ENCODE peak calls at places on chromosomes 2 and 18, in eight cellular contexts. W is Calu3, D is endothelial cell, A is GM13976, J is HFFc6, I is cardiac muscle cell, S is left lung, O is bronchial epithelial cell. Z is an unnamed sample.

GRCh38 chr2:40401896-40402295 is 50.0 kb downstream of the SLC8A1 start:
- DNase-seq in W (peak; percentile 61), D (no peak), A (no peak), J (peak; percentile 89), I (peak; percentile 84), S (no peak), O (peak; percentile 93), Z (no peak)

GRCh38 chr2:134917958-134918517 is 584 bp upstream of the CCNT2 start:
- DNase-seq in W (no peak), D (peak; percentile 82), A (no peak), J (no peak), I (no peak), S (peak; percentile 96), O (peak; percentile 77), Z (no peak)

GRCh38 chr18:10057401-10057800 is 143.6 kb downstream of the VAPA start:
- DNase-seq in W (no peak), D (no peak), A (no peak), J (no peak), I (no peak), S (no peak), O (no peak), Z (peak; percentile 30)

GRCh38 chr2:163884416-163884815 is 148.6 kb upstream of the FIGN start:
- DNase-seq in W (no peak), D (no peak), A (no peak), J (no peak), I (no peak), S (peak; percentile 32), O (no peak), Z (no peak)

GRCh38 chr2:111178730-111179405 is 58.2 kb downstream of the BCL2L11 start:
- DNase-seq in W (peak; percentile 12), D (no peak), A (no peak), J (no peak), I (peak; percentile 16), S (no peak), O (no peak), Z (no peak)

GRCh38 chr2:47227532-47228166 is 72.5 kb upstream of the STPG4 start:
- DNase-seq in W (no peak), D (no peak), A (no peak), J (no peak), I (no peak), S (no peak), O (no peak), Z (no peak)

GRCh38 chr18:11658989-11659388 is 30.1 kb upstream of the GNAL start:
- DNase-seq in W (no peak), D (no peak), A (no peak), J (no peak), I (no peak), S (no peak), O (peak; percentile 99), Z (no peak)

GRCh38 chr2:128520787-128521186 is 202.1 kb upstream of the HS6ST1 start:
- DNase-seq in W (peak; percentile 46), D (no peak), A (peak; percentile 70), J (no peak), I (no peak), S (no peak), O (no peak), Z (no peak)

GRCh38 chr2:158575051-158575635 is 118.4 kb downstream of the PKP4 start:
- DNase-seq in W (no peak), D (no peak), A (no peak), J (peak; percentile 3), I (peak; percentile 20), S (no peak), O (no peak), Z (peak; percentile 12)

GRCh38 chr18:73987247-73987980 is 160.2 kb downstream of the FBXO15 start:
- DNase-seq in W (no peak), D (no peak), A (no peak), J (peak; percentile 20), I (no peak), S (no peak), O (no peak), Z (no peak)

GRCh38 chr2:178700922-178701342 is 106.3 kb downstream of the TTN start:
- DNase-seq in W (no peak), D (no peak), A (peak; percentile 49), J (no peak), I (peak; percentile 48), S (no peak), O (peak; percentile 46), Z (no peak)

GRCh38 chr2:207284556-207285450 is 119.1 kb upstream of the KLF7 start:
- DNase-seq in W (no peak), D (no peak), A (no peak), J (peak; percentile 64), I (no peak), S (no peak), O (no peak), Z (no peak)

GRCh38 chr18:76131738-76132137 is 363.3 kb downstream of the ZNF516 start:
- DNase-seq in W (no peak), D (no peak), A (no peak), J (no peak), I (no peak), S (no peak), O (peak; percentile 95), Z (no peak)

GRCh38 chr18:76121049-76121448 is 374.0 kb downstream of the ZNF516 start:
- DNase-seq in W (no peak), D (no peak), A (no peak), J (no peak), I (no peak), S (no peak), O (no peak), Z (no peak)

GRCh38 chr18:76130845-76131244 is 364.2 kb downstream of the ZNF516 start:
- DNase-seq in W (no peak), D (no peak), A (no peak), J (no peak), I (no peak), S (no peak), O (peak; percentile 19), Z (peak; percentile 23)

GRCh38 chr18:76126327-76126726 is 368.7 kb downstream of the ZNF516 start:
- DNase-seq in W (no peak), D (peak; percentile 15), A (no peak), J (no peak), I (no peak), S (no peak), O (no peak), Z (no peak)
- TF ChIP-seq CTCF in W (no peak), D (no peak), A (no peak), J (no peak), I (no peak), S (no peak), O (no peak), Z (no peak)

DNA sequence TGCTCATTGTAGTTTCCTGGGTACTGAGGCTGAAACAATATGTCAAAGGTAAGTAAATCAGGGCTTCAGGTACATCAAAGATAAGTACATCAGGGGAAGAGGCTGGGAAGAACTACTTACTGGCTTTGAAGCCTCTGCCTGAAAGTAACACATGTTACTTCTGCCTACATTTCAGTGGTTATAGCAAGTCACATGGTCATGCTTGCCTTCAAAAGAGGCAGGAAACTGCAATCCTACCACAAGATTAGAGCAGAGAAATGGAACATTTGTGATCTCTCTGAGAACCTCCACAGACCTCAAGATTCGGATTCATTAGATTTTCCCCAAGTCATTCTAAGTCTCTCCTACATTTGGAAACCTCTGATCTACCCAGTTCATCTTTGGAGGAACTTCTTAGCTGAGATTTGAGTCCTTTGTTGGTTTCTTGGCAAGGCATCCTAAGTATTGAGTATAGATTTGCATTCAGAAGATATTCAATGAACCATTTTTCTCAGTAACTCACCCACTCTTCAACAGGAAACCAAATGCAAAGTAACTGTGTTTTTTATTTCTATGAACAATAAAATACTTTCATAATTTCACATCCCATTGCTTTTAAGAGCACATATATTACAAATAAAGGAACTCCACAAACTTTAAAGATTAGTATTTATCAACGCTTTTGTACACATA is 48.5 kb upstream of the CCDC195 start:
- DNase-seq in W (no peak), D (no peak), A (no peak), J (no peak), I (no peak), S (no peak), O (no peak), Z (no peak)
- TF ChIP-seq CTCF in W (no peak), D (no peak), A (no peak), J (no peak), I (no peak), S (no peak), O (no peak), Z (no peak)

DNA sequence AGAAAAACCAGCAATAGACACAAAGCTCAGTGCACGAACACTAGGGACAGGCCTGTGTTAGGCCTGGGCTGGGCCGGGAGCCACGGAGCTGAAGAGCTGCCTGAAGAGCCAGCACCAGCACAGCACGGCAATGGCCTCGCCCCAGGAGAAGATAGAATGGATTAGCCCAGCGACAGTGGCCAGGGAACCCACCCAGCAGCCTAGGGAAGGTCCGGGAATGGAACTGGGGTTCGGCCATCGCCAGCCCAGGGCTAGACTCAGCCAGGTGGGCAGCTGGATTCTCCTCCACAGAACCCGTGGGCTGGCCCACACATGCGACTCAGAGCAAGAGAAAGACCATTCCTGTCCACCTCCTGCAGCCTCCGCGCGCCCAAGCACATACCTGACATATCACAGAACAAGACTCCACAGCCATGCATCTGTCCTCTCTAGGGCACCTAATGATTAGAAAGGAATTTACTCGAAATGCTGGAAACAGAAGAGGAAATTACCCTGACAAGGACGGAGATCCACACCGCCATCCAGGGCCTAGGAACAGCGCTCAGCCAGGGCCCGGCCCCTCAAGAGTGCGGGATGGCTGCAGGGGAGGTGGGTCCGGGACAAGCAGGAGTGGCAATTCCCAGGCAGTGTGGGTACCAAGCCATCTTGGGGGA is 82.8 kb downstream of the TMEM18 start:
- DNase-seq in W (no peak), D (no peak), A (no peak), J (no peak), I (no peak), S (no peak), O (no peak), Z (no peak)
- TF ChIP-seq CTCF in W (no peak), D (no peak), A (no peak), J (no peak), I (no peak), S (no peak), O (no peak), Z (no peak)

GRCh38 chr2:108560241-108560811 is 26.1 kb downstream of the LIMS1 start:
- DNase-seq in W (no peak), D (no peak), A (no peak), J (no peak), I (no peak), S (no peak), O (no peak), Z (no peak)
- TF ChIP-seq CTCF in W (no peak), D (no peak), A (no peak), J (no peak), I (no peak), S (no peak), O (no peak), Z (no peak)